ENCODE peak calls at places on chromosomes 6 and 20, in seven cellular contexts. One of them, this sample, is unnamed.

GRCh38 chr20:35318502-35319157 is 26.4 kb upstream of the FAM83C start:
- DNase-seq in prostate gland: peak
- DNase-seq in SK-N-SH: no peak
- DNase-seq in GM23338: no peak
- DNase-seq in endothelial cell of umbilical vein: peak
- DNase-seq in sigmoid colon: no peak
- DNase-seq in transverse colon: peak
- DNase-seq in this sample: no peak

GRCh38 chr20:33947709-33948295 is 45.9 kb upstream of the RALY start:
- DNase-seq in transverse colon: peak
- DNase-seq in sigmoid colon: no peak
- DNase-seq in GM23338: peak
- DNase-seq in endothelial cell of umbilical vein: peak
- DNase-seq in prostate gland: no peak
- DNase-seq in SK-N-SH: peak
- DNase-seq in this sample: no peak

GRCh38 chr20:58073945-58074920 is 154.2 kb downstream of the ANKRD60 start:
- DNase-seq in sigmoid colon: no peak
- DNase-seq in transverse colon: no peak
- DNase-seq in SK-N-SH: no peak
- DNase-seq in prostate gland: no peak
- DNase-seq in endothelial cell of umbilical vein: peak
- DNase-seq in GM23338: no peak
- DNase-seq in this sample: no peak

GRCh38 chr6:1633366-1634021 is 23.8 kb downstream of the FOXC1 start:
- DNase-seq in sigmoid colon: peak
- DNase-seq in prostate gland: no peak
- DNase-seq in endothelial cell of umbilical vein: no peak
- DNase-seq in transverse colon: no peak
- DNase-seq in GM23338: no peak
- DNase-seq in SK-N-SH: no peak
- DNase-seq in this sample: no peak

GRCh38 chr6:16711551-16712249 is 49.6 kb downstream of the ATXN1 start:
- DNase-seq in SK-N-SH: no peak
- DNase-seq in transverse colon: peak
- DNase-seq in prostate gland: no peak
- DNase-seq in sigmoid colon: no peak
- DNase-seq in endothelial cell of umbilical vein: peak
- DNase-seq in GM23338: no peak
- DNase-seq in this sample: no peak

GRCh38 chr6:144144996-144145395 is 5.3 kb upstream of the STX11 start:
- DNase-seq in transverse colon: no peak
- DNase-seq in endothelial cell of umbilical vein: peak
- DNase-seq in GM23338: no peak
- DNase-seq in sigmoid colon: no peak
- DNase-seq in prostate gland: no peak
- DNase-seq in SK-N-SH: no peak
- DNase-seq in this sample: no peak

GRCh38 chr6:45737331-45738056 is 278.2 kb downstream of the CLIC5 start:
- DNase-seq in sigmoid colon: no peak
- DNase-seq in prostate gland: no peak
- DNase-seq in SK-N-SH: no peak
- DNase-seq in endothelial cell of umbilical vein: no peak
- DNase-seq in GM23338: no peak
- DNase-seq in transverse colon: no peak
- DNase-seq in this sample: no peak

GRCh38 chr6:19121516-19121915 is 715.7 kb upstream of the ID4 start:
- DNase-seq in sigmoid colon: no peak
- DNase-seq in transverse colon: no peak
- DNase-seq in prostate gland: no peak
- DNase-seq in GM23338: no peak
- DNase-seq in endothelial cell of umbilical vein: no peak
- DNase-seq in SK-N-SH: no peak
- DNase-seq in this sample: no peak

DNA sequence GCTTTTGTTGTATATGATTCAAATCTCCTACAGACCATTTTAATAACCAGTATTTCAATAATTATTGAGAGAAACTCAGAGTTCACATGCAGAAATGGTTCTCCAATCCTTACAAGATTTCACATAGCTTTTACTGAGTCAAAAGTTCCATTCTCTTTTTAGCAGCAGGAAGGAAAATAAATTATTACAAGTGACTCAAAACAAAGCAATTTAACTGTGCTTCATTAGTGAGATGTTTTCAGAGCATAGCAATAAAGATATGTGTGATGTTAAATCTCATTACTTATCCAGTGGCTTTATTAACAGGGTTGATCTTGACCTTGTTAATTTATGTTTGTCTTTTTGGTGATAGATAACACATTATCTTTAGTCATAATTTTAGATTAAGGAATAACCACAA is 22.0 kb downstream of the KIF13A start:
- DNase-seq in endothelial cell of umbilical vein: peak
- DNase-seq in SK-N-SH: no peak
- DNase-seq in sigmoid colon: no peak
- DNase-seq in GM23338: no peak
- DNase-seq in transverse colon: no peak
- DNase-seq in prostate gland: no peak
- DNase-seq in this sample: no peak
- TF ChIP-seq POLR2AphosphoS5 in endothelial cell of umbilical vein: no peak
- TF ChIP-seq POLR2AphosphoS5 in SK-N-SH: no peak
- TF ChIP-seq POLR2AphosphoS5 in sigmoid colon: peak
- TF ChIP-seq POLR2AphosphoS5 in GM23338: no peak
- TF ChIP-seq POLR2AphosphoS5 in transverse colon: peak
- TF ChIP-seq POLR2AphosphoS5 in prostate gland: no peak
- TF ChIP-seq POLR2AphosphoS5 in this sample: no peak

GRCh38 chr6:69883551-69883950 is 17.2 kb downstream of the COL19A1 start:
- DNase-seq in GM23338: no peak
- DNase-seq in SK-N-SH: no peak
- DNase-seq in sigmoid colon: no peak
- DNase-seq in endothelial cell of umbilical vein: no peak
- DNase-seq in transverse colon: no peak
- DNase-seq in prostate gland: no peak
- DNase-seq in this sample: no peak

GRCh38 chr6:69878795-69879194 is 12.4 kb downstream of the COL19A1 start:
- DNase-seq in prostate gland: no peak
- DNase-seq in endothelial cell of umbilical vein: no peak
- DNase-seq in transverse colon: no peak
- DNase-seq in GM23338: no peak
- DNase-seq in sigmoid colon: no peak
- DNase-seq in SK-N-SH: no peak
- DNase-seq in this sample: no peak

GRCh38 chr6:69880570-69880969 is 14.2 kb downstream of the COL19A1 start:
- DNase-seq in GM23338: no peak
- DNase-seq in transverse colon: no peak
- DNase-seq in endothelial cell of umbilical vein: no peak
- DNase-seq in SK-N-SH: no peak
- DNase-seq in sigmoid colon: no peak
- DNase-seq in prostate gland: no peak
- DNase-seq in this sample: no peak

GRCh38 chr6:69884231-69884630 is 17.9 kb downstream of the COL19A1 start:
- DNase-seq in transverse colon: no peak
- DNase-seq in SK-N-SH: no peak
- DNase-seq in GM23338: no peak
- DNase-seq in prostate gland: no peak
- DNase-seq in endothelial cell of umbilical vein: no peak
- DNase-seq in sigmoid colon: no peak
- DNase-seq in this sample: no peak

DNA sequence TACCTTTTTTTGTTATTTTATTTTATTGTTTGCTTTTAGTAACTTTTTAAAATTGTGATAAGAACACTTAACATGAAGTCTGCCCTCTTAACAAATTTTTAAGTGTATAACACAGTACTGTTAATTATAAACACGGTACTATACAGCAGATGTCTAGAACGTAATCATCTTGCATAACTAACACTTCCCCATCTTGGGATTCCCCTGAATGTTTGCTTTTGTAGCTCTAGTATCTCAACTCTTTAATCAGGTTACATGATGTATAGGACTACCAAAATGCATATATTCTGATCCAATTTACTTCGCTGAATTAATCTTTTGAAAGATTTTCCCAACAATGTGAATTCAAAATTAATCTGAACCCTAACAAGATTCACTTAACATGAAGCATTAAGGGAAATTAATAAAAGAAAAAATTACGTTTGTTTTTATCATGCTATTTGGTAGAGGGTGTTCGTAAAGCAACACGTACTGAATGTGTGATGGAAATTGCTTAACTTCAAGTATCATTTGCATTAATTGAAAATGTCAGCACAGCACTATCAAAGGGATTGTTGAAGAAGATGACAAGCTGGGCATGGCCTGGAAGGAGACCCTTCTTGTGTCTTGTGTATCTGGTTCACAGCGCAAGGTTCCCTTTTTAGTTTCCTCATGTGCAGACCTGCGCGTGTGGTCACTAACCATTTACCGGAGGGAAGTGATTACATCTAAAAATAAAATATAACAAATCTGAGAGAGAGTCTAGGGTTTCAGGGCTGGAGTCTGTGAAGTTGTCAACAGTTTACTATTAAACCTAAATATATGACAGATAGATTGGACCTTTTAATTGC is 15.2 kb downstream of the COL19A1 start:
- DNase-seq in SK-N-SH: no peak
- DNase-seq in prostate gland: no peak
- DNase-seq in sigmoid colon: no peak
- DNase-seq in endothelial cell of umbilical vein: no peak
- DNase-seq in GM23338: no peak
- DNase-seq in transverse colon: no peak
- DNase-seq in this sample: no peak
- H3K4me3 ChIP-seq in SK-N-SH: no peak
- H3K4me3 ChIP-seq in prostate gland: no peak
- H3K4me3 ChIP-seq in sigmoid colon: no peak
- H3K4me3 ChIP-seq in endothelial cell of umbilical vein: no peak
- H3K4me3 ChIP-seq in GM23338: no peak
- H3K4me3 ChIP-seq in transverse colon: no peak
- H3K4me3 ChIP-seq in this sample: no peak

DNA sequence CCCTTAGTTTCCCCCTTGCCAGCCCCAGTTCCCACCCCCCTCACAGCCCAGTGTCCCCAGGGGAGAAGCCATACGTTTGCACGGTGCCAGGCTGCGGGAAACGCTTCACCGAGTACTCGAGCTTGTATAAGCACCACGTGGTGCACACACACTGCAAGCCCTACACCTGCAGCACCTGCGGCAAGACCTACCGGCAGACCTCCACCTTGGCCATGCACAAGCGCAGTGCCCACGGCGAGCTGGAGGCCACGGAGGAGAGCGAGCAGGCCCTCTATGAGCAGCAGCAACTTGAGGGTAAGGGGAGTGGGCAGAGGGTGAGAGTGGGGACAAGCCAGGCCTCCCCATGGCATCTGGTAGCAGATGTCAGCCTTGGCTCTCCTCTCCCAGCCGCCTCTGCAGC is 5.1 kb upstream of the DEF6 start:
- DNase-seq in prostate gland: no peak
- DNase-seq in GM23338: no peak
- DNase-seq in sigmoid colon: peak
- DNase-seq in SK-N-SH: no peak
- DNase-seq in transverse colon: no peak
- DNase-seq in endothelial cell of umbilical vein: no peak
- DNase-seq in this sample: no peak
- TF ChIP-seq POLR2AphosphoS5 in prostate gland: no peak
- TF ChIP-seq POLR2AphosphoS5 in GM23338: no peak
- TF ChIP-seq POLR2AphosphoS5 in sigmoid colon: no peak
- TF ChIP-seq POLR2AphosphoS5 in SK-N-SH: no peak
- TF ChIP-seq POLR2AphosphoS5 in transverse colon: no peak
- TF ChIP-seq POLR2AphosphoS5 in endothelial cell of umbilical vein: no peak
- TF ChIP-seq POLR2AphosphoS5 in this sample: no peak

GRCh38 chr6:135022050-135022697 is 32.4 kb downstream of the HBS1L start:
- DNase-seq in sigmoid colon: no peak
- DNase-seq in prostate gland: no peak
- DNase-seq in SK-N-SH: no peak
- DNase-seq in GM23338: no peak
- DNase-seq in transverse colon: no peak
- DNase-seq in endothelial cell of umbilical vein: no peak
- DNase-seq in this sample: no peak
- H3K4me3 ChIP-seq in sigmoid colon: no peak
- H3K4me3 ChIP-seq in prostate gland: no peak
- H3K4me3 ChIP-seq in SK-N-SH: no peak
- H3K4me3 ChIP-seq in GM23338: no peak
- H3K4me3 ChIP-seq in transverse colon: no peak
- H3K4me3 ChIP-seq in endothelial cell of umbilical vein: no peak
- H3K4me3 ChIP-seq in this sample: no peak

GRCh38 chr6:107690546-107690863 is 133.6 kb downstream of the SCML4 start:
- DNase-seq in transverse colon: no peak
- DNase-seq in prostate gland: no peak
- DNase-seq in sigmoid colon: no peak
- DNase-seq in GM23338: no peak
- DNase-seq in endothelial cell of umbilical vein: no peak
- DNase-seq in SK-N-SH: no peak
- DNase-seq in this sample: no peak
- TF ChIP-seq POLR2AphosphoS5 in transverse colon: no peak
- TF ChIP-seq POLR2AphosphoS5 in prostate gland: no peak
- TF ChIP-seq POLR2AphosphoS5 in sigmoid colon: no peak
- TF ChIP-seq POLR2AphosphoS5 in GM23338: no peak
- TF ChIP-seq POLR2AphosphoS5 in endothelial cell of umbilical vein: no peak
- TF ChIP-seq POLR2AphosphoS5 in SK-N-SH: no peak
- TF ChIP-seq POLR2AphosphoS5 in this sample: no peak

This sample was measured in breast epithelium.